ENCODE peak calls at places on chromosomes 13 and 19, in seven cellular contexts. O is kidney tubule cell; N is stimulated activated CD4-positive, alpha-beta T cell treated with anti-CD3 and anti-CD28 coated beads, TNF-alpha, amount 100 ng/mL, for 4 hours; T is dorsolateral prefrontal cortex; D is stimulated activated CD8-positive, alpha-beta memory T cell treated with anti-CD3 and anti-CD28 coated beads, Interleukin-4, amount 100 ng/mL, for 1 hour; Z is M059J; I is neural crest cell. Q is an unnamed sample.

GRCh38 chr19:8005534-8006256 is at the start of gene ELAVL1:
- DNase-seq in O (peak), N (peak), T (peak), D (peak), Z (peak), I (peak), Q (peak)

GRCh38 chr13:39554371-39554770 is 48.6 kb downstream of the LHFPL6 start:
- DNase-seq in O (no peak), N (no peak), T (no peak), D (no peak), Z (no peak), I (no peak), Q (no peak)

GRCh38 chr19:39182174-39182505 is 14.6 kb upstream of the NCCRP1 start:
- DNase-seq in O (no peak), N (no peak), T (no peak), D (no peak), Z (no peak), I (no peak), Q (no peak)

GRCh38 chr19:31674503-31675186 is 325.4 kb upstream of the TSHZ3 start:
- DNase-seq in O (no peak), N (no peak), T (no peak), D (no peak), Z (peak), I (no peak), Q (no peak)

GRCh38 chr19:3409346-3410064 is 43.1 kb downstream of the NFIC start:
- DNase-seq in O (peak), N (no peak), T (no peak), D (no peak), Z (no peak), I (no peak), Q (no peak)

GRCh38 chr19:6235031-6235951 is 44.5 kb downstream of the MLLT1 start:
- DNase-seq in O (no peak), N (no peak), T (no peak), D (no peak), Z (no peak), I (no peak), Q (no peak)

GRCh38 chr13:25860265-25860664 is 191.6 kb downstream of the SHISA2 start:
- DNase-seq in O (no peak), N (no peak), T (no peak), D (no peak), Z (no peak), I (no peak), Q (no peak)

GRCh38 chr19:41409288-41409687 is 11.7 kb downstream of the BCKDHA start:
- DNase-seq in O (peak), N (no peak), T (no peak), D (no peak), Z (peak), I (no peak), Q (peak)

GRCh38 chr19:43639507-43640423 is at the start of gene CADM4:
- DNase-seq in O (peak), N (peak), T (no peak), D (no peak), Z (no peak), I (no peak), Q (peak)

GRCh38 chr19:32570081-32570785 is 10.8 kb upstream of the PDCD5 start:
- DNase-seq in O (peak), N (no peak), T (no peak), D (no peak), Z (peak), I (peak), Q (peak)

GRCh38 chr19:16584825-16585801 is 12.9 kb upstream of the SLC35E1 start:
- DNase-seq in O (no peak), N (no peak), T (no peak), D (no peak), Z (no peak), I (no peak), Q (no peak)

GRCh38 chr13:102839462-102839861 is 6.4 kb upstream of the ERCC5 start:
- DNase-seq in O (peak), N (no peak), T (no peak), D (no peak), Z (no peak), I (no peak), Q (no peak)

GRCh38 chr13:47959468-47960088 is 41.5 kb downstream of the SUCLA2 start:
- DNase-seq in O (no peak), N (no peak), T (no peak), D (no peak), Z (peak), I (no peak), Q (no peak)

GRCh38 chr19:17530586-17530985 is 19.1 kb downstream of the PGLS start:
- DNase-seq in O (no peak), N (no peak), T (no peak), D (no peak), Z (no peak), I (no peak), Q (no peak)

GRCh38 chr13:54884645-54885044 is 1856.0 kb downstream of the OLFM4 start:
- DNase-seq in O (no peak), N (no peak), T (no peak), D (no peak), Z (no peak), I (no peak), Q (no peak)

GRCh38 chr19:12800873-12801465 is 631 bp downstream of the PRDX2 start:
- DNase-seq in O (peak), N (no peak), T (no peak), D (no peak), Z (no peak), I (no peak), Q (peak)

GRCh38 chr13:66312312-66313087 is 917.6 kb downstream of the PCDH9 start:
- DNase-seq in O (peak), N (no peak), T (no peak), D (no peak), Z (no peak), I (no peak), Q (no peak)

GRCh38 chr19:866769-867300 is 7.4 kb downstream of the CFD start:
- DNase-seq in O (no peak), N (no peak), T (no peak), D (no peak), Z (no peak), I (no peak), Q (no peak)

GRCh38 chr13:46712524-46712923 is 84.4 kb downstream of the ESD start:
- DNase-seq in O (no peak), N (no peak), T (no peak), D (no peak), Z (no peak), I (no peak), Q (no peak)

GRCh38 chr19:35673121-35673804 is 6.9 kb downstream of the UPK1A start:
- DNase-seq in O (peak), N (no peak), T (no peak), D (no peak), Z (peak), I (peak), Q (peak)

GRCh38 chr13:98050041-98050466 is 92.8 kb upstream of the FARP1 start:
- DNase-seq in O (peak), N (no peak), T (no peak), D (no peak), Z (peak), I (no peak), Q (peak)

GRCh38 chr13:96871470-96871869 is 122.8 kb downstream of the OXGR1 start:
- DNase-seq in O (no peak), N (no peak), T (no peak), D (no peak), Z (no peak), I (no peak), Q (no peak)

GRCh38 chr13:99605417-99606321 is 104.4 kb downstream of the TM9SF2 start:
- DNase-seq in O (peak), N (peak), T (no peak), D (peak), Z (peak), I (peak), Q (peak)

GRCh38 chr19:5434351-5434917 is 20.8 kb upstream of the ZNRF4 start:
- DNase-seq in O (no peak), N (no peak), T (no peak), D (no peak), Z (no peak), I (no peak), Q (no peak)

GRCh38 chr13:78137404-78138142 is 218.9 kb upstream of the EDNRB start:
- DNase-seq in O (peak), N (no peak), T (no peak), D (no peak), Z (peak), I (peak), Q (peak)

GRCh38 chr13:99717959-99718674 is 216.8 kb downstream of the TM9SF2 start:
- DNase-seq in O (no peak), N (no peak), T (no peak), D (no peak), Z (no peak), I (no peak), Q (no peak)

GRCh38 chr19:30529876-30530275 is 157.7 kb downstream of the ZNF536 start:
- DNase-seq in O (no peak), N (no peak), T (no peak), D (no peak), Z (no peak), I (no peak), Q (no peak)

GRCh38 chr19:57068921-57069697 is 50.7 kb upstream of the USP29 start:
- DNase-seq in O (peak), N (no peak), T (no peak), D (no peak), Z (peak), I (no peak), Q (no peak)

GRCh38 chr13:95552539-95553270 is at the start of gene CLDN10:
- DNase-seq in O (no peak), N (no peak), T (no peak), D (no peak), Z (no peak), I (peak), Q (peak)

GRCh38 chr13:41413907-41414306 is 43.4 kb upstream of the RGCC start:
- DNase-seq in O (no peak), N (no peak), T (no peak), D (no peak), Z (no peak), I (no peak), Q (no peak)

GRCh38 chr13:46622918-46623256 is 69.9 kb downstream of the LRCH1 start:
- DNase-seq in O (peak), N (no peak), T (no peak), D (no peak), Z (peak), I (no peak), Q (no peak)

GRCh38 chr13:94674609-94675348 is 37.6 kb downstream of the SOX21 start:
- DNase-seq in O (peak), N (peak), T (no peak), D (peak), Z (peak), I (peak), Q (peak)

GRCh38 chr13:57946361-57946760 is 314.8 kb downstream of the PCDH17 start:
- DNase-seq in O (no peak), N (no peak), T (no peak), D (no peak), Z (no peak), I (no peak), Q (no peak)

GRCh38 chr19:33261511-33262192 is 36.0 kb upstream of the SLC7A10 start:
- DNase-seq in O (no peak), N (no peak), T (no peak), D (no peak), Z (no peak), I (no peak), Q (no peak)

GRCh38 chr19:7715671-7716070 is 13.7 kb upstream of the FCER2 start:
- DNase-seq in O (no peak), N (no peak), T (no peak), D (no peak), Z (no peak), I (no peak), Q (no peak)

GRCh38 chr13:97113231-97114001 is 108.7 kb upstream of the MBNL2 start:
- DNase-seq in O (no peak), N (no peak), T (no peak), D (no peak), Z (no peak), I (no peak), Q (no peak)